ENCODE peak calls at places on chromosomes 11 and 22, in four cellular contexts. One of them, this sample, is unnamed.
A peak's percentile ranks its signal among the peaks of the same experiment; 100 is the strongest.

GRCh38 chr11:115665958-115666357 is 161.7 kb upstream of the CADM1 start:
- DNase-seq in psoas muscle: no peak
- DNase-seq in CD8-positive, alpha-beta T cell: no peak
- DNase-seq in hepatocyte: no peak
- DNase-seq in this sample: no peak

GRCh38 chr22:37802310-37803194 is 5.2 kb upstream of the GCAT start:
- DNase-seq in CD8-positive, alpha-beta T cell: no peak
- DNase-seq in psoas muscle: peak; percentile 78
- DNase-seq in hepatocyte: peak; percentile 84
- DNase-seq in this sample: peak; percentile 49

GRCh38 chr11:3203221-3204043 is 15.2 kb downstream of the MRGPRG start:
- DNase-seq in psoas muscle: peak; percentile 49
- DNase-seq in CD8-positive, alpha-beta T cell: no peak
- DNase-seq in hepatocyte: peak; percentile 59
- DNase-seq in this sample: no peak

GRCh38 chr22:37088750-37089408 is 20.6 kb downstream of the TMPRSS6 start:
- DNase-seq in CD8-positive, alpha-beta T cell: no peak
- DNase-seq in hepatocyte: no peak
- DNase-seq in psoas muscle: no peak
- DNase-seq in this sample: no peak

GRCh38 chr11:42249956-42250355 is 790.5 kb upstream of the LRRC4C start:
- DNase-seq in hepatocyte: no peak
- DNase-seq in CD8-positive, alpha-beta T cell: no peak
- DNase-seq in psoas muscle: no peak
- DNase-seq in this sample: no peak

GRCh38 chr22:27507066-27507715 is 294.4 kb downstream of the MN1 start:
- DNase-seq in hepatocyte: no peak
- DNase-seq in CD8-positive, alpha-beta T cell: no peak
- DNase-seq in psoas muscle: no peak
- DNase-seq in this sample: no peak

GRCh38 chr11:64007629-64008282 is 21.5 kb downstream of the OTUB1 start:
- DNase-seq in CD8-positive, alpha-beta T cell: no peak
- DNase-seq in hepatocyte: peak; percentile 85
- DNase-seq in psoas muscle: peak; percentile 92
- DNase-seq in this sample: no peak

GRCh38 chr11:2885017-2885675 is 429 bp downstream of the CDKN1C start:
- DNase-seq in CD8-positive, alpha-beta T cell: no peak
- DNase-seq in psoas muscle: peak; percentile 77
- DNase-seq in hepatocyte: peak; percentile 87
- DNase-seq in this sample: no peak

GRCh38 chr11:70517996-70518907 is 119.9 kb downstream of the CTTN start:
- DNase-seq in psoas muscle: peak; percentile 12
- DNase-seq in hepatocyte: no peak
- DNase-seq in CD8-positive, alpha-beta T cell: no peak
- DNase-seq in this sample: no peak

GRCh38 chr11:288328-289144 is at the start of gene PGGHG:
- DNase-seq in CD8-positive, alpha-beta T cell: peak; percentile 65
- DNase-seq in psoas muscle: peak; percentile 85
- DNase-seq in hepatocyte: peak; percentile 84
- DNase-seq in this sample: no peak

GRCh38 chr11:46421257-46421880 is 29.8 kb upstream of the CHRM4 start:
- DNase-seq in hepatocyte: peak; percentile 26
- DNase-seq in CD8-positive, alpha-beta T cell: no peak
- DNase-seq in psoas muscle: no peak
- DNase-seq in this sample: no peak

GRCh38 chr11:102267602-102268001 is 49.7 kb upstream of the BIRC3 start:
- DNase-seq in hepatocyte: peak; percentile 51
- DNase-seq in psoas muscle: no peak
- DNase-seq in CD8-positive, alpha-beta T cell: no peak
- DNase-seq in this sample: no peak

GRCh38 chr11:47257518-47258316 is at the start of gene NR1H3:
- DNase-seq in CD8-positive, alpha-beta T cell: no peak
- DNase-seq in hepatocyte: peak; percentile 80
- DNase-seq in psoas muscle: peak; percentile 93
- DNase-seq in this sample: peak; percentile 77

GRCh38 chr11:118918686-118919280 is 6.9 kb downstream of the BCL9L start:
- DNase-seq in hepatocyte: peak; percentile 72
- DNase-seq in CD8-positive, alpha-beta T cell: peak; percentile 50
- DNase-seq in psoas muscle: no peak
- DNase-seq in this sample: no peak

GRCh38 chr22:42581762-42582716 is 28.3 kb downstream of the SERHL2 start:
- DNase-seq in psoas muscle: peak; percentile 87
- DNase-seq in CD8-positive, alpha-beta T cell: peak; percentile 82
- DNase-seq in hepatocyte: peak; percentile 90
- DNase-seq in this sample: peak; percentile 52

GRCh38 chr11:33801821-33802413 is 27.6 kb upstream of the FBXO3 start:
- DNase-seq in CD8-positive, alpha-beta T cell: no peak
- DNase-seq in psoas muscle: no peak
- DNase-seq in hepatocyte: no peak
- DNase-seq in this sample: no peak

GRCh38 chr11:2302844-2303626 is 1.2 kb downstream of the TSPAN32 start:
- DNase-seq in psoas muscle: peak; percentile 54
- DNase-seq in hepatocyte: peak; percentile 19
- DNase-seq in CD8-positive, alpha-beta T cell: peak; percentile 11
- DNase-seq in this sample: no peak

GRCh38 chr11:62540804-62541671 is 5.6 kb downstream of the AHNAK start:
- DNase-seq in hepatocyte: no peak
- DNase-seq in psoas muscle: peak; percentile 71
- DNase-seq in CD8-positive, alpha-beta T cell: peak; percentile 19
- DNase-seq in this sample: no peak

GRCh38 chr22:46734830-46735453 is 3.1 kb downstream of the CERK start:
- DNase-seq in hepatocyte: peak; percentile 7
- DNase-seq in psoas muscle: no peak
- DNase-seq in CD8-positive, alpha-beta T cell: peak; percentile 74
- DNase-seq in this sample: no peak

GRCh38 chr22:41541484-41541883 is 2.8 kb downstream of the POLR3H start:
- DNase-seq in hepatocyte: no peak
- DNase-seq in CD8-positive, alpha-beta T cell: no peak
- DNase-seq in psoas muscle: no peak
- DNase-seq in this sample: no peak

GRCh38 chr11:56093008-56093407 is at the start of gene OR8I2:
- DNase-seq in CD8-positive, alpha-beta T cell: no peak
- DNase-seq in psoas muscle: no peak
- DNase-seq in hepatocyte: no peak
- DNase-seq in this sample: no peak

GRCh38 chr11:71158936-71159335 is 93.4 kb downstream of the SHANK2 start:
- DNase-seq in CD8-positive, alpha-beta T cell: no peak
- DNase-seq in psoas muscle: no peak
- DNase-seq in hepatocyte: no peak
- DNase-seq in this sample: no peak

GRCh38 chr22:40951795-40952602 is 821 bp downstream of the RBX1 start:
- DNase-seq in hepatocyte: no peak
- DNase-seq in psoas muscle: no peak
- DNase-seq in CD8-positive, alpha-beta T cell: no peak
- DNase-seq in this sample: no peak

GRCh38 chr11:77140231-77140959 is 12.3 kb downstream of the MYO7A start:
- DNase-seq in psoas muscle: peak; percentile 85
- DNase-seq in CD8-positive, alpha-beta T cell: no peak
- DNase-seq in hepatocyte: no peak
- DNase-seq in this sample: no peak

GRCh38 chr11:4560462-4560861 is 15.5 kb downstream of the OR52M1 start:
- DNase-seq in CD8-positive, alpha-beta T cell: no peak
- DNase-seq in hepatocyte: peak; percentile 30
- DNase-seq in psoas muscle: no peak
- DNase-seq in this sample: no peak

GRCh38 chr11:116888884-116889549 is 51.6 kb upstream of the APOA1 start:
- DNase-seq in CD8-positive, alpha-beta T cell: no peak
- DNase-seq in psoas muscle: no peak
- DNase-seq in hepatocyte: no peak
- DNase-seq in this sample: no peak

GRCh38 chr22:43867839-43868652 is 5.7 kb upstream of the SULT4A1 start:
- DNase-seq in hepatocyte: peak; percentile 91
- DNase-seq in psoas muscle: peak; percentile 66
- DNase-seq in CD8-positive, alpha-beta T cell: peak; percentile 32
- DNase-seq in this sample: peak; percentile 31

GRCh38 chr22:28779833-28780232 is 7.3 kb downstream of the CCDC117 start:
- DNase-seq in hepatocyte: no peak
- DNase-seq in psoas muscle: no peak
- DNase-seq in CD8-positive, alpha-beta T cell: no peak
- DNase-seq in this sample: no peak

GRCh38 chr22:40975346-40975745 is 24.2 kb downstream of the RBX1 start:
- DNase-seq in psoas muscle: no peak
- DNase-seq in hepatocyte: no peak
- DNase-seq in CD8-positive, alpha-beta T cell: no peak
- DNase-seq in this sample: no peak

GRCh38 chr11:62266558-62266957 is 3.4 kb upstream of the SCGB2A2 start:
- DNase-seq in CD8-positive, alpha-beta T cell: no peak
- DNase-seq in hepatocyte: no peak
- DNase-seq in psoas muscle: no peak
- DNase-seq in this sample: no peak

GRCh38 chr11:130631119-130631518 is 182.7 kb downstream of the ADAMTS15 start:
- DNase-seq in CD8-positive, alpha-beta T cell: no peak
- DNase-seq in hepatocyte: no peak
- DNase-seq in psoas muscle: no peak
- DNase-seq in this sample: no peak

GRCh38 chr11:69463181-69463891 is 18.1 kb upstream of the LINC01488 start:
- DNase-seq in psoas muscle: peak; percentile 72
- DNase-seq in hepatocyte: peak; percentile 68
- DNase-seq in CD8-positive, alpha-beta T cell: no peak
- DNase-seq in this sample: no peak

GRCh38 chr11:78708388-78708787 is 133.7 kb upstream of the NARS2 start:
- DNase-seq in CD8-positive, alpha-beta T cell: no peak
- DNase-seq in psoas muscle: no peak
- DNase-seq in hepatocyte: no peak
- DNase-seq in this sample: no peak

GRCh38 chr11:113957016-113957415 is 17.9 kb upstream of the HTR3A start:
- DNase-seq in hepatocyte: no peak
- DNase-seq in psoas muscle: no peak
- DNase-seq in CD8-positive, alpha-beta T cell: no peak
- DNase-seq in this sample: no peak

GRCh38 chr22:43225609-43226008 is 38.7 kb upstream of the TTLL12 start:
- DNase-seq in psoas muscle: no peak
- DNase-seq in CD8-positive, alpha-beta T cell: no peak
- DNase-seq in hepatocyte: no peak
- DNase-seq in this sample: no peak

DNA sequence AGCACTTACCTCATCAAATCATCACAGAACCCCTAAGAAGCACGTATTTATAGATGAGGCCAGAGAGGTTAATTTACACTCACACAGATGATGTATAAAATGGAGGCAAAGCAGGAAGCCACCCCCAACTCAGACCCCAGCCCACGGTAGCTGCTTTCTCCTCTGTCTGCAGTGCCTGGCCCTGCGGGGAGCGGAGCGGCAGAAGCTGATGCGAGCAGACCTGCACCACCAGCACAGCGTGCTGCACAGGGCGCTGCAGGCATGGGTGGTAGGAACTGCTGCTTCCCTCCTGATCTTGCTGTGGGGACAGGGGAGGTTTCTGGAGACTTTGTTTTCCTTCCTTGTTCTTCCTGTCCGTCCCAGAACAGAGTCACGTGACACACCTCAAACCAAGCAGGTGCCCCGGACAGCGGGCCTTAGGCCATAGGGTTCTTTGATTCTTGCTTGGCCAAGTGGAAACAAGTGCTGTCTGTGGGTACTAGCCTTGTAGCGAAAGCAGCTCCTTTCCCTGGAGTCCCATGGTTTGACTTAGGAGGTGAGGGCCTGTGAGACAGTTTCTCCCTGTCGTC is 57.8 kb downstream of the PISD start:
- DNase-seq in psoas muscle: no peak
- DNase-seq in CD8-positive, alpha-beta T cell: no peak
- DNase-seq in hepatocyte: no peak
- DNase-seq in this sample: no peak
- H3K27ac ChIP-seq in psoas muscle: no peak overlapping the region
- H3K27ac ChIP-seq in CD8-positive, alpha-beta T cell: no peak overlapping the region
- H3K27ac ChIP-seq in hepatocyte: no peak overlapping the region
- H3K27ac ChIP-seq in this sample: no peak overlapping the region

GRCh38 chr11:74403607-74404006 is 5.4 kb upstream of the PGM2L1 start:
- DNase-seq in CD8-positive, alpha-beta T cell: no peak
- DNase-seq in hepatocyte: no peak
- DNase-seq in psoas muscle: no peak
- DNase-seq in this sample: no peak

GRCh38 chr11:74398244-74399159 is at the start of gene PGM2L1:
- DNase-seq in psoas muscle: peak; percentile 95
- DNase-seq in hepatocyte: peak; percentile 95
- DNase-seq in CD8-positive, alpha-beta T cell: peak; percentile 95
- DNase-seq in this sample: peak; percentile 90

DNA sequence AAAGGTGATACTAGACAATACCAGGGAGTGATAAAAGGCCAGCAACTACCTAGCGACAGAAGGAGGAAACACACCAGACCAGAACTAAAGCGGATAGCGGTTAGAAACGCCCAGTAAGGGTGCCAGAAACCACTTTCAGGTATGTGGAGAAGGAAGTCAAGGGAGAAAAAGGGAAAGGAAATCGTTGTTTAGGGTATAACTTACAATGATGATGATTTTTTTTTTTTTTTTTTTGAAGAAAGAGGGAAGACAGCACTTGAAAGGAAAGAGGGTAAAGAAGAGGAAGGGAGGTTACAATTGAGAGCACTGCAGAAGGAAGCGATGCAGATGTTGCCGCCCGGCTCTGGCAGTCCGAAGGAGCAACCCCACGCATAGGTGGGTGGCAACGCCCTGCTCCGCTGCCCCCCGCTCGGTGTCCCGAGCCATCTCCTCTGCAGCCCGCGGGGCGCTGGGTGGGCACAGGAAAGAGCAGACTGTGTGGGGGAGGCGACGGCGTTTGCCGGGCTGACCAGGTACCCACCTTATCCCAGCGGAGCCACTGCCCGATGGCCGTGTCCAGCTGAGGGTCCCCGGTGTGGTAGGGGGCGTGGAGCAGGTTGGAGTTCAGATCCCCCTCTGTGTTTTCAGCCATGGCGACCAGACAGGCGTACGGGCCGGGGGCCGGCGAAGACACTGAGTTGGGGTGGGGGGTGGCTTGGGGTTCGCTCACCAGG is 546 bp downstream of the PGM2L1 start:
- DNase-seq in CD8-positive, alpha-beta T cell: peak; percentile 43
- DNase-seq in hepatocyte: peak; percentile 59
- DNase-seq in psoas muscle: no peak
- DNase-seq in this sample: no peak
- H3K27ac ChIP-seq in CD8-positive, alpha-beta T cell: peak overlapping the region; percentile 44
- H3K27ac ChIP-seq in hepatocyte: peak overlapping the region; percentile 92
- H3K27ac ChIP-seq in psoas muscle: peak overlapping the region; percentile 89
- H3K27ac ChIP-seq in this sample: peak overlapping the region; percentile 76

DNA sequence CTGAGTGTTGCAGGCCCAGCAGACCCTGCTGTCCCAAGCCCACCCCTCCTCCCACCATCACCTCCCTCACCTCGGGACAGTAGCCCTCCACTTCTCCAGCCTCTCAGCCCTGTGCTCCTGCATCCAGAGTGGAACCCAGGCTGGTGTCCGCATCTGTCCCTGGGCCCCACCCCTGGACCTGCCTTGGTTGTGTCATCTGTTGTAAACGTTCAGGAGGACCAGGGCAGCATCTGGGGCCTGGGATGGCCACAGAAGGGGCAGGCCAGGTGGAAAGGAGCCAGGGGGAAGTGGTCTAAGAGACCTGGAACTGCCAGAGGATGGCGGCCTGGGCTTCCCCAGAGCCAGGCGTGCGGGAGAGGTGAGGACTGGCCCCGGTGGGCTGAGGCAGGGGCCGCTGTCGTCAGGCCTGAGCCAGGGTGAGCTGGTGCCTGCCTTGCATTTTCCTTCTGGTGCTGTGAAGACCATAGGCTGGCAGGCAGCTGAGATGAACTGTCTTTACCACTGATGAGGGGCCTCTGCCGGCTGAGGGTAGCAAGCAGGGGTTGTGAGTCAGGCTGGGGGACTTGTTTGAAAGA is 26.1 kb upstream of the MGAT3 start:
- DNase-seq in CD8-positive, alpha-beta T cell: no peak
- DNase-seq in psoas muscle: no peak
- DNase-seq in hepatocyte: peak; percentile 1
- DNase-seq in this sample: no peak
- H3K27ac ChIP-seq in CD8-positive, alpha-beta T cell: no peak overlapping the region
- H3K27ac ChIP-seq in psoas muscle: peak overlapping the region; percentile 85
- H3K27ac ChIP-seq in hepatocyte: no peak overlapping the region
- H3K27ac ChIP-seq in this sample: peak overlapping the region; percentile 91

GRCh38 chr11:27213232-27213660 is 149.8 kb downstream of the CCDC34 start:
- DNase-seq in CD8-positive, alpha-beta T cell: no peak
- DNase-seq in hepatocyte: peak; percentile 45
- DNase-seq in psoas muscle: no peak
- DNase-seq in this sample: no peak
- H3K27ac ChIP-seq in CD8-positive, alpha-beta T cell: no peak overlapping the region
- H3K27ac ChIP-seq in hepatocyte: peak overlapping the region; percentile 82
- H3K27ac ChIP-seq in psoas muscle: peak overlapping the region; percentile 34
- H3K27ac ChIP-seq in this sample: no peak overlapping the region